ENCODE peak calls at places on chromosomes 2 and 18, in six cellular contexts. T is tibial artery; U is ACHN; E is Panc1; B is NCI-H526 treated with DMSO at 0.1 percent for 48 hours; X is stimulated activated naive CD8-positive, alpha-beta T cell treated with anti-CD3 and anti-CD28 coated beads, Interleukin-15, Interleukin-2, amounts not matched to agents 100 U/mL and 50 U/mL, for 24 hours. C is an unnamed sample.

GRCh38 chr2:14297340-14297739 is 335.2 kb upstream of the LRATD1 start:
- DNase-seq in T (no peak), U (no peak), E (no peak), B (no peak), X (no peak), C (no peak)

GRCh38 chr2:219430633-219431615 is 3.7 kb upstream of the SPEG start:
- DNase-seq in T (peak; percentile 88), U (peak; percentile 23), E (no peak), B (no peak), X (no peak), C (no peak)

GRCh38 chr2:240904216-240905175 is 1.6 kb upstream of the CROCC2 start:
- DNase-seq in T (no peak), U (no peak), E (no peak), B (no peak), X (no peak), C (no peak)

GRCh38 chr2:73202156-73203054 is at the start of gene NOTO:
- DNase-seq in T (no peak), U (no peak), E (no peak), B (no peak), X (peak; percentile 19), C (no peak)

GRCh38 chr2:95034221-95034620 is 8.7 kb downstream of the MAL start:
- DNase-seq in T (no peak), U (no peak), E (no peak), B (no peak), X (no peak), C (no peak)

GRCh38 chr2:11011359-11011758 is 99.6 kb downstream of the KCNF1 start:
- DNase-seq in T (no peak), U (no peak), E (no peak), B (no peak), X (no peak), C (no peak)

GRCh38 chr2:219358170-219359075 is 25.9 kb upstream of the RESP18 start:
- DNase-seq in T (no peak), U (no peak), E (no peak), B (no peak), X (peak; percentile 29), C (no peak)

GRCh38 chr18:52242711-52243110 is 97.3 kb upstream of the DCC start:
- DNase-seq in T (no peak), U (no peak), E (no peak), B (no peak), X (no peak), C (no peak)

GRCh38 chr2:99694331-99694730 is 204.5 kb upstream of the REV1 start:
- DNase-seq in T (no peak), U (no peak), E (no peak), B (no peak), X (no peak), C (no peak)

GRCh38 chr2:150542692-150543091 is 55.2 kb upstream of the RND3 start:
- DNase-seq in T (no peak), U (no peak), E (no peak), B (no peak), X (no peak), C (no peak)

GRCh38 chr2:143489135-143489534 is 359.9 kb downstream of the ARHGAP15 start:
- DNase-seq in T (no peak), U (peak; percentile 44), E (no peak), B (no peak), X (no peak), C (no peak)

GRCh38 chr2:234203135-234203984 is 152.9 kb downstream of the SPP2 start:
- DNase-seq in T (no peak), U (peak; percentile 95), E (peak; percentile 94), B (no peak), X (no peak), C (peak; percentile 52)

GRCh38 chr2:68000170-68000825 is 62.5 kb downstream of the C1D start:
- DNase-seq in T (no peak), U (no peak), E (no peak), B (no peak), X (no peak), C (no peak)

C was measured in adrenal gland.